ENCODE peak calls at places on chromosome 15, in five cellular contexts. I, C, O, M and H are unnamed samples. For H3K9me3, the result is how much of the 10 kb centered on the place peaks cover.

GRCh38 chr15:40355976-40356585 is 1.9 kb upstream of the DISP2 start:
- DNase-seq in I (no peak), C (no peak), O (no peak), M (no peak), H (no peak)

GRCh38 chr15:40281057-40281850 is 1.6 kb downstream of the ANKRD63 start:
- DNase-seq in I (no peak), C (no peak), O (no peak), M (no peak), H (no peak)

GRCh38 chr15:75104804-75105557 is 81.6 kb downstream of the PPCDC start:
- DNase-seq in I (peak), C (peak), O (peak), M (peak), H (no peak)

GRCh38 chr15:77545058-77545457 is 87.7 kb downstream of the LINGO1 start:
- DNase-seq in I (no peak), C (no peak), O (no peak), M (no peak), H (no peak)

GRCh38 chr15:85589873-85590272 is 204.9 kb downstream of the KLHL25 start:
- DNase-seq in I (peak), C (peak), O (peak), M (no peak), H (no peak)

GRCh38 chr15:77457619-77458265 is 37.1 kb downstream of the HMG20A start:
- DNase-seq in I (peak), C (peak), O (peak), M (no peak), H (peak)

GRCh38 chr15:63340878-63341277 is 40.8 kb downstream of the CA12 start:
- DNase-seq in I (no peak), C (no peak), O (no peak), M (no peak), H (no peak)

GRCh38 chr15:92655178-92655995 is at the start of gene FAM174B:
- DNase-seq in I (no peak), C (peak), O (peak), M (no peak), H (no peak)

GRCh38 chr15:77160562-77161481 is 89.9 kb upstream of the TSPAN3 start:
- DNase-seq in I (no peak), C (no peak), O (peak), M (peak), H (no peak)

GRCh38 chr15:67783303-67783702 is 42.0 kb upstream of the SKOR1 start:
- DNase-seq in I (no peak), C (no peak), O (no peak), M (no peak), H (peak)

GRCh38 chr15:52658955-52659354 is 20.2 kb downstream of the ATOSA start:
- DNase-seq in I (no peak), C (no peak), O (no peak), M (no peak), H (no peak)

GRCh38 chr15:23497710-23498111 is 50.7 kb upstream of the GOLGA6L2 start:
- DNase-seq in I (no peak), C (peak), O (no peak), M (no peak), H (peak)

GRCh38 chr15:75178938-75179772 is 22.5 kb upstream of the C15orf39 start:
- DNase-seq in I (no peak), C (no peak), O (no peak), M (no peak), H (no peak)

GRCh38 chr15:68599560-68600071 is 20.8 kb downstream of the CORO2B start:
- DNase-seq in I (peak), C (peak), O (peak), M (no peak), H (no peak)

GRCh38 chr15:65824941-65825544 is 33.0 kb upstream of the DENND4A start:
- DNase-seq in I (peak), C (peak), O (peak), M (no peak), H (no peak)

GRCh38 chr15:99163271-99164062 is 58.6 kb downstream of the SYNM start:
- DNase-seq in I (peak), C (no peak), O (peak), M (no peak), H (no peak)

GRCh38 chr15:22229971-22230815 is 149.9 kb downstream of the OR4M2 start:
- DNase-seq in I (no peak), C (no peak), O (no peak), M (no peak), H (no peak)

GRCh38 chr15:51732661-51733060 is 4.8 kb downstream of the LYSMD2 start:
- DNase-seq in I (no peak), C (no peak), O (no peak), M (no peak), H (peak)

GRCh38 chr15:49273734-49274318 is 103.8 kb downstream of the GALK2 start:
- DNase-seq in I (no peak), C (no peak), O (no peak), M (no peak), H (no peak)

GRCh38 chr15:56491110-56491722 is 26.3 kb upstream of the MNS1 start:
- DNase-seq in I (peak), C (peak), O (peak), M (peak), H (peak)

GRCh38 chr15:43238691-43239131 is 17.9 kb upstream of the EPB42 start:
- DNase-seq in I (no peak), C (no peak), O (no peak), M (no peak), H (no peak)

GRCh38 chr15:25860885-25861866 is 2.0 kb downstream of the ATP10A start:
- DNase-seq in I (no peak), C (no peak), O (no peak), M (no peak), H (no peak)

GRCh38 chr15:92921215-92922131 is 21.3 kb downstream of the CHD2 start:
- DNase-seq in I (peak), C (peak), O (peak), M (peak), H (no peak)

GRCh38 chr15:58066042-58066867 is 744 bp upstream of the ALDH1A2 start:
- DNase-seq in I (peak), C (peak), O (no peak), M (peak), H (no peak)

GRCh38 chr15:88701561-88702095 is 62.8 kb downstream of the ISG20 start:
- DNase-seq in I (no peak), C (no peak), O (no peak), M (peak), H (peak)

GRCh38 chr15:41878355-41878699 is 15.5 kb downstream of the SPTBN5 start:
- DNase-seq in I (no peak), C (no peak), O (no peak), M (no peak), H (no peak)

GRCh38 chr15:66101715-66102395 is 151.7 kb downstream of the MEGF11 start:
- DNase-seq in I (no peak), C (no peak), O (no peak), M (no peak), H (no peak)

GRCh38 chr15:92343869-92344643 is 49.6 kb upstream of the ST8SIA2 start:
- DNase-seq in I (no peak), C (no peak), O (no peak), M (no peak), H (no peak)

GRCh38 chr15:81751321-81751720 is 294.5 kb downstream of the MEX3B start:
- DNase-seq in I (no peak), C (no peak), O (no peak), M (no peak), H (no peak)

GRCh38 chr15:67064607-67065530 is 533 bp upstream of the SMAD3 start:
- DNase-seq in I (no peak), C (no peak), O (no peak), M (no peak), H (no peak)

GRCh38 chr15:85702321-85703230 is 92.1 kb downstream of the KLHL25 start:
- DNase-seq in I (peak), C (peak), O (peak), M (no peak), H (no peak)

GRCh38 chr15:72318408-72318942 is 1.5 kb downstream of the CELF6 start:
- DNase-seq in I (no peak), C (no peak), O (no peak), M (no peak), H (no peak)

GRCh38 chr15:49675051-49675450 is 54.2 kb downstream of the DTWD1 start:
- DNase-seq in I (peak), C (peak), O (peak), M (no peak), H (no peak)

GRCh38 chr15:80693682-80694623 is 1.2 kb upstream of the ABHD17C start:
- DNase-seq in I (peak), C (peak), O (no peak), M (no peak), H (no peak)

GRCh38 chr15:76913737-76914136 is 8.6 kb upstream of the SCAPER start:
- DNase-seq in I (no peak), C (no peak), O (no peak), M (no peak), H (no peak)

GRCh38 chr15:75517233-75517632 is 61.9 kb downstream of the PTPN9 start:
- DNase-seq in I (peak), C (no peak), O (peak), M (no peak), H (no peak)

GRCh38 chr15:90885432-90886290 is 1.4 kb downstream of the FES start:
- DNase-seq in I (peak), C (peak), O (no peak), M (no peak), H (peak)

GRCh38 chr15:75202251-75203016 is 752 bp downstream of the C15orf39 start:
- DNase-seq in I (peak), C (peak), O (peak), M (no peak), H (peak)

DNA sequence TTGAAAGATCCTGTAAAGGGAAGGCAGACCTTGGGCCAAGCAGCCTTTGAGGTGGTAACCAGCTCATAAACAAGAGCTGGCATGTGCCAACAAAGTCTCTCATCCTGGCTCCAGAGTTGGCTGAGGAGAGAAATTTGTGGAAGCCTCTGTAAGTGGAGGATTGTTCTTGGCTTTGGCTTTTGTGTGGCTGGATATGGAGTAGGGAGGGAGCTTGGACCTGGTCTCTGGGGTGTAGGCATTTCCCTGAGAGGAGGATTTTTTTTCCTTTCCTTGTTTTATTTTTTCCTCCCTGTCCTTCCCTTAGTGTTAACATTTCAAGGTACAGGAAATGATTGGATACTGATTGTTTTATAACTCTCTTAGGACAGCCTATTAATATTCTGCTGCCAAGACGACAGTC is 60.8 kb downstream of the ZNF609 start:
- DNase-seq in I (no peak), C (no peak), O (no peak), M (no peak), H (no peak)
- H2AFZ ChIP-seq in I (no peak), C (no peak), O (no peak), M (no peak), H (no peak)

GRCh38 chr15:29134239-29134638 is 135.4 kb downstream of the NSMCE3 start:
- DNase-seq in I (no peak), C (no peak), O (no peak), M (no peak), H (no peak)
- H3K9me3 ChIP-seq in I (under half), C (under half), O (under half), M (under half), H (under half)

GRCh38 chr15:47588968-47589367 is 128.3 kb upstream of the SEMA6D start:
- DNase-seq in I (no peak), C (no peak), O (no peak), M (no peak), H (no peak)
- TF ChIP-seq CTCF in I (peak), C (no peak), O (no peak), M (no peak), H (no peak)

DNA sequence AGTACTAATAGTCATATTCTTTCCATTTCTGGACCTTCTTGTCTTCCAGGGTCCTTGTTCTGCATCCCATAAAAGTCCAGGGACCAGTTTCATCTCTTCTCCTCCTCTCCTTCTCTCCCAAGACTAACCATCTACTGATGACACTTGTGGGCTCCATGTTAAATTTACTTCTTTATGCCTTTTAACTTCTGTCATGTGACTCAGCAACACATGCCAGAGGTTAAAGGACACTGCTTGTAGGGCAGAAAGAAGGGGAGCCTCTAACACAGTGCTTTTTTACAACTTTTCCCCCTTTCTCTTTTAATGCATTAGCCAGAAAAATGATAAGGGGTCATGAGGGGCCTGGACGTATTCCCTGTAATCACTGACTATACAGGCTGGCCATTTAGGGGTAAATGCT is 10.0 kb downstream of the SH3GL3 start:
- DNase-seq in I (no peak), C (no peak), O (no peak), M (no peak), H (no peak)
- H2AFZ ChIP-seq in I (no peak), C (no peak), O (no peak), M (no peak), H (no peak)

GRCh38 chr15:95417761-95418160 is 912.7 kb upstream of the NR2F2 start:
- DNase-seq in I (peak), C (no peak), O (no peak), M (no peak), H (no peak)
- H3K9me3 ChIP-seq in I (under half), C (under half), O (under half), M (under half), H (under half)

GRCh38 chr15:101121511-101122090 is 130.2 kb downstream of the CHSY1 start:
- DNase-seq in I (peak), C (peak), O (peak), M (no peak), H (no peak)
- TF ChIP-seq CTCF in I (peak), C (peak), O (no peak), M (no peak), H (no peak)

GRCh38 chr15:62067448-62068044 is 769 bp downstream of the C2CD4A start:
- DNase-seq in I (no peak), C (no peak), O (no peak), M (no peak), H (no peak)
- H2AFZ ChIP-seq in I (peak), C (peak), O (peak), M (peak), H (no peak)

DNA sequence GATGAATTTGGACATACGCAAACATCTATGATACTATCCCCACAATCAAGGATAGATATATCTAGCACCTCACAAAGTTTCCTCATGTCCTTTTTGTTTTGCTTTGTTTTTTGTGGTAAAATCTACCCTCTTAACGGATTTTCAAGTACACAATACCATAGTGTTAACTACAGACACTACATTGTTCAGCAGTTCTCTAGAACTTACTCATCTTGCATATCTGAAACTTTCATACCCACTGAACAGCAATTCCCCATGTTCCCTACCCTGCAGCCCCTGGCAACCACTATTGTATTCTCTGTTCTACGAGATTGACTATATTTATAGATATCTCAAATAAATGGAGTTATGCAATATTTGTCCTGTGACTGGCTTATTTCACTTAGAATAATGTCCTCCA is 58.1 kb upstream of the TJP1 start:
- DNase-seq in I (no peak), C (no peak), O (no peak), M (no peak), H (no peak)
- H3K9me3 ChIP-seq in I (under half), C (under half), O (under half), M (under half), H (under half)